ENCODE peak calls at places on chromosome 21, in six cellular contexts. M, P, L, X, C and U are unnamed samples.

GRCh38 chr21:27158967-27159366 is 192.1 kb upstream of the ADAMTS5 start:
- DNase-seq in X (no peak), L (no peak), C (no peak), P (no peak), M (no peak), U (no peak)

GRCh38 chr21:17343055-17343454 is 169.8 kb upstream of the CXADR start:
- DNase-seq in C (no peak), L (no peak), X (peak), M (peak), P (no peak), U (peak)

GRCh38 chr21:15752763-15753407 is 23.1 kb downstream of the USP25 start:
- DNase-seq in M (no peak), C (no peak), P (peak), X (no peak), L (peak), U (peak)

GRCh38 chr21:16194851-16195251 is 465.1 kb downstream of the USP25 start:
- DNase-seq in M (no peak), C (no peak), L (no peak), P (no peak), X (peak), U (no peak)

GRCh38 chr21:15837603-15838002 is 107.8 kb downstream of the USP25 start:
- DNase-seq in L (no peak), P (no peak), X (no peak), C (no peak), M (no peak), U (no peak)

GRCh38 chr21:46054447-46054846 is 43.5 kb upstream of the COL6A2 start:
- DNase-seq in M (no peak), C (no peak), P (no peak), X (no peak), L (peak), U (peak)

GRCh38 chr21:45618287-45618686 is 25.2 kb upstream of the PCBP3 start:
- DNase-seq in L (no peak), P (no peak), X (no peak), C (no peak), M (no peak), U (no peak)

GRCh38 chr21:37244506-37245083 is 22.5 kb downstream of the VPS26C start:
- DNase-seq in M (no peak), L (peak), X (no peak), C (no peak), P (no peak), U (peak)

GRCh38 chr21:29149771-29150425 is 19.5 kb downstream of the MAP3K7CL start:
- DNase-seq in M (no peak), X (no peak), P (no peak), L (no peak), C (no peak), U (no peak)

GRCh38 chr21:26719750-26720149 is 125.5 kb downstream of the ADAMTS1 start:
- DNase-seq in P (no peak), X (no peak), C (no peak), L (no peak), M (no peak), U (no peak)

GRCh38 chr21:33657124-33657842 is 15.0 kb downstream of the ITSN1 start:
- DNase-seq in X (no peak), C (no peak), L (no peak), M (no peak), P (no peak), U (no peak)

GRCh38 chr21:43684424-43684823 is 25.1 kb downstream of the RRP1B start:
- DNase-seq in M (no peak), C (no peak), P (no peak), X (no peak), L (no peak), U (no peak)
- TF ChIP-seq CREB1 in M (no peak), C (no peak), P (no peak), X (no peak), L (no peak), U (no peak)

GRCh38 chr21:32233055-32233546 is 45.7 kb downstream of the MIS18A start:
- DNase-seq in L (no peak), C (no peak), M (no peak), X (no peak), P (no peak), U (no peak)
- TF ChIP-seq CREB1 in L (no peak), C (no peak), M (no peak), X (no peak), P (no peak), U (no peak)

DNA sequence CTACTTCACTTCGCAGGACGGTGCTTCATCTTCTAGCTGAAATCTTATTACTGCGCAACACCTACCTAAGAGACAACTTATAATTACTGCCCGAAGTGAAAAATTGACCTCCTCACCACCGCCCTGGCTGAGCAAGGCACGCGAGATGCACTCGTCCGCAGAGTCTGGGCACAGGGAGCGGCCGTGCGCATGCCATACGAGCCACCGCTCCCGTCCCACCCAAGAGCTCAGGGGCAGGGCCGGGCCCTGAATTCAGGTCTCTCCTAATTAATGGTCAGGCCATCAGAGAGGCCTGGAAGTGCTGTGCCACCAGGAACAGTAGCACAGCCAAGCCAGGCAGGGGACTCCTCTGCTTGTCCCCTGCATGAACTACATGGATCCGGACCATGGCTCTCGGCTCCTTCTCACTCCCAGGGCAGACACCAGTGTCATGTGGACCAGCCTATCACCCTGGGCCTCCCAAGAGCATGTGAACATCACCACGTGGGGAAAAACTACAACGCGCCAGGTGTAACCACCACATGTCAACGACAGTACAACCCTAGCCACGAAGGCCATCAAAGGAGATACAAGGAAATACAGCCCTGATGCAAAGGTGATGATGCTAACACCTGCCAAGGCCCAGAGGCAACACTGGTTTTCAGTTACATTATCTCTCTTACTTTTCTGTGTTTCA is 11.5 kb downstream of the RIPK4 start:
- DNase-seq in L (no peak), M (no peak), C (no peak), X (no peak), P (no peak), U (no peak)
- TF ChIP-seq CREB1 in L (no peak), M (no peak), C (no peak), X (no peak), P (no peak), U (no peak)

GRCh38 chr21:42666023-42666747 is 12.8 kb downstream of the PDE9A start:
- DNase-seq in C (no peak), X (no peak), P (peak), L (peak), M (peak), U (peak)
- TF ChIP-seq CREB1 in C (no peak), X (no peak), P (no peak), L (no peak), M (no peak), U (no peak)

GRCh38 chr21:35153671-35154070 is 104.6 kb upstream of the RUNX1 start:
- DNase-seq in L (no peak), P (no peak), M (no peak), X (no peak), C (no peak), U (no peak)

GRCh38 chr21:35149698-35150097 is 100.6 kb upstream of the RUNX1 start:
- DNase-seq in L (no peak), X (no peak), C (no peak), M (no peak), P (no peak), U (no peak)

GRCh38 chr21:35147439-35147838 is 98.3 kb upstream of the RUNX1 start:
- DNase-seq in P (no peak), M (no peak), L (no peak), C (no peak), X (no peak), U (no peak)

GRCh38 chr21:35154788-35155187 is 105.7 kb upstream of the RUNX1 start:
- DNase-seq in M (peak), X (no peak), L (no peak), C (no peak), P (no peak), U (no peak)

DNA sequence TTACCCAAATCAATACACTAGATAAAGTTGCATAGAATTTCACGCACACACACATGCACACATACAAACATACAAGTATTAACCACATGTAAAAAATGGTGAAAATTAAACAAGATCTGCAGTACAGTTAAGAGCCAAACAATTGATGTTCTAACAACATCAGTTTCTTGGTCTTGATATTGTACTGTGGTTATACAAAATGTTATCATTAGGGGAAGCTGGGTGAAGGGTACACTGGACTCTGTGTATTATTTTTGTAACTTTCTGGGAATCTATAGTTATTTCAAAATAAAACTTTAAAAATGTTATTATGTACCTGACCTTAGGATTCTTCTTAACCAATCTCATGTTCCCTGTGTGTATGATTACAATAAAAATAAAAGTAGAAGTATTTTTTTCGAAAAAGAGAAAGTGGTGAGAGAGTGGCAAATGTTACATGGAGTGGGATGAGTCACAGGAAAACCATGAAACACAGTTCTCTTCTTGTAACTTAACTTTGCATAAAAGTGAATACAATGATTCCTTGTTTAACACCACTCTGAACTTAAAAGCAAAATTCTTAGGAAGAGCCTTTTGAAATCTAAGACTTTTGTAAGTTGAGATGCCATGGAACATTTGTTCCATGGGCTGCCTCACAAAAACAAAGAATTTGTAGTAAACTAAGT is 101.6 kb upstream of the RUNX1 start:
- DNase-seq in C (no peak), L (no peak), X (no peak), M (no peak), P (no peak), U (no peak)
- TF ChIP-seq CREB1 in C (no peak), L (no peak), X (no peak), M (no peak), P (no peak), U (no peak)